ENCODE peak calls at places on chromosome 1, in eight cellular contexts. One of them, this sample, is unnamed.

GRCh38 chr1:205766570-205766969 is 8.7 kb downstream of the RAB29 start:
- DNase-seq in stomach: no peak
- DNase-seq in neural progenitor cell: no peak
- DNase-seq in left ventricle myocardium inferior: no peak
- DNase-seq in uterus: no peak
- DNase-seq in CD4-positive, alpha-beta T cell: no peak
- DNase-seq in tibial nerve: no peak
- DNase-seq in SK-N-SH: no peak
- DNase-seq in this sample: no peak

GRCh38 chr1:227937531-227938145 is 10.1 kb downstream of the WNT9A start:
- DNase-seq in stomach: no peak
- DNase-seq in neural progenitor cell: no peak
- DNase-seq in left ventricle myocardium inferior: no peak
- DNase-seq in uterus: no peak
- DNase-seq in CD4-positive, alpha-beta T cell: no peak
- DNase-seq in tibial nerve: no peak
- DNase-seq in SK-N-SH: no peak
- DNase-seq in this sample: no peak

GRCh38 chr1:14704846-14705245 is 106.4 kb downstream of the KAZN start:
- DNase-seq in stomach: no peak
- DNase-seq in neural progenitor cell: no peak
- DNase-seq in left ventricle myocardium inferior: no peak
- DNase-seq in uterus: no peak
- DNase-seq in CD4-positive, alpha-beta T cell: no peak
- DNase-seq in tibial nerve: no peak
- DNase-seq in SK-N-SH: no peak
- DNase-seq in this sample: no peak

GRCh38 chr1:202241376-202242079 is 47.9 kb downstream of the LGR6 start:
- DNase-seq in stomach: peak; percentile 61
- DNase-seq in neural progenitor cell: no peak
- DNase-seq in left ventricle myocardium inferior: no peak
- DNase-seq in uterus: no peak
- DNase-seq in CD4-positive, alpha-beta T cell: no peak
- DNase-seq in tibial nerve: no peak
- DNase-seq in SK-N-SH: peak; percentile 47
- DNase-seq in this sample: no peak

GRCh38 chr1:46173361-46173856 is 1.5 kb upstream of the TSPAN1 start:
- DNase-seq in stomach: no peak
- DNase-seq in neural progenitor cell: no peak
- DNase-seq in left ventricle myocardium inferior: no peak
- DNase-seq in uterus: no peak
- DNase-seq in CD4-positive, alpha-beta T cell: no peak
- DNase-seq in tibial nerve: no peak
- DNase-seq in SK-N-SH: peak; percentile 42
- DNase-seq in this sample: no peak

GRCh38 chr1:91924146-91924545 is 25.1 kb upstream of the BRDT start:
- DNase-seq in stomach: no peak
- DNase-seq in neural progenitor cell: no peak
- DNase-seq in left ventricle myocardium inferior: no peak
- DNase-seq in uterus: no peak
- DNase-seq in CD4-positive, alpha-beta T cell: no peak
- DNase-seq in tibial nerve: no peak
- DNase-seq in SK-N-SH: no peak
- DNase-seq in this sample: no peak

GRCh38 chr1:27343639-27344025 is 1.8 kb downstream of the SYTL1 start:
- DNase-seq in stomach: no peak
- DNase-seq in neural progenitor cell: no peak
- DNase-seq in left ventricle myocardium inferior: no peak
- DNase-seq in uterus: no peak
- DNase-seq in CD4-positive, alpha-beta T cell: no peak
- DNase-seq in tibial nerve: no peak
- DNase-seq in SK-N-SH: no peak
- DNase-seq in this sample: no peak

GRCh38 chr1:39981957-39982356 is 27.0 kb downstream of the MFSD2A start:
- DNase-seq in stomach: no peak
- DNase-seq in neural progenitor cell: peak; percentile 22
- DNase-seq in left ventricle myocardium inferior: no peak
- DNase-seq in uterus: no peak
- DNase-seq in CD4-positive, alpha-beta T cell: no peak
- DNase-seq in tibial nerve: no peak
- DNase-seq in SK-N-SH: no peak
- DNase-seq in this sample: no peak

GRCh38 chr1:155226910-155227260 is 18.4 kb downstream of the MTX1 start:
- DNase-seq in stomach: peak; percentile 53
- DNase-seq in neural progenitor cell: peak; percentile 88
- DNase-seq in left ventricle myocardium inferior: peak; percentile 35
- DNase-seq in uterus: no peak
- DNase-seq in CD4-positive, alpha-beta T cell: no peak
- DNase-seq in tibial nerve: no peak
- DNase-seq in SK-N-SH: peak; percentile 72
- DNase-seq in this sample: no peak

GRCh38 chr1:202237052-202237451 is 43.5 kb downstream of the LGR6 start:
- DNase-seq in stomach: no peak
- DNase-seq in neural progenitor cell: peak; percentile 83
- DNase-seq in left ventricle myocardium inferior: no peak
- DNase-seq in uterus: no peak
- DNase-seq in CD4-positive, alpha-beta T cell: no peak
- DNase-seq in tibial nerve: no peak
- DNase-seq in SK-N-SH: peak; percentile 79
- DNase-seq in this sample: no peak

GRCh38 chr1:19255288-19255687 is 3.7 kb downstream of the MRTO4 start:
- DNase-seq in stomach: no peak
- DNase-seq in neural progenitor cell: no peak
- DNase-seq in left ventricle myocardium inferior: no peak
- DNase-seq in uterus: no peak
- DNase-seq in CD4-positive, alpha-beta T cell: no peak
- DNase-seq in tibial nerve: no peak
- DNase-seq in SK-N-SH: no peak
- DNase-seq in this sample: no peak

GRCh38 chr1:12001249-12001917 is 17.9 kb upstream of the MIIP start:
- DNase-seq in stomach: no peak
- DNase-seq in neural progenitor cell: peak; percentile 78
- DNase-seq in left ventricle myocardium inferior: no peak
- DNase-seq in uterus: no peak
- DNase-seq in CD4-positive, alpha-beta T cell: no peak
- DNase-seq in tibial nerve: peak; percentile 63
- DNase-seq in SK-N-SH: peak; percentile 51
- DNase-seq in this sample: peak; percentile 57

GRCh38 chr1:15696956-15697521 is 12.9 kb downstream of the PLEKHM2 start:
- DNase-seq in stomach: no peak
- DNase-seq in neural progenitor cell: no peak
- DNase-seq in left ventricle myocardium inferior: no peak
- DNase-seq in uterus: no peak
- DNase-seq in CD4-positive, alpha-beta T cell: peak; percentile 34
- DNase-seq in tibial nerve: no peak
- DNase-seq in SK-N-SH: no peak
- DNase-seq in this sample: no peak

GRCh38 chr1:33350611-33351280 is 29.8 kb upstream of the A3GALT2 start:
- DNase-seq in stomach: no peak
- DNase-seq in neural progenitor cell: no peak
- DNase-seq in left ventricle myocardium inferior: no peak
- DNase-seq in uterus: no peak
- DNase-seq in CD4-positive, alpha-beta T cell: no peak
- DNase-seq in tibial nerve: no peak
- DNase-seq in SK-N-SH: no peak
- DNase-seq in this sample: no peak
- H3K27me3 ChIP-seq in stomach: no peaks in the 10 kb centered on the region
- H3K27me3 ChIP-seq in neural progenitor cell: peaks cover 28% of the 10 kb centered on the region
- H3K27me3 ChIP-seq in left ventricle myocardium inferior: no peaks in the 10 kb centered on the region
- H3K27me3 ChIP-seq in uterus: no peaks in the 10 kb centered on the region
- H3K27me3 ChIP-seq in CD4-positive, alpha-beta T cell: no peaks in the 10 kb centered on the region
- H3K27me3 ChIP-seq in tibial nerve: no peaks in the 10 kb centered on the region
- H3K27me3 ChIP-seq in SK-N-SH: no peaks in the 10 kb centered on the region
- H3K27me3 ChIP-seq in this sample: no peaks in the 10 kb centered on the region

DNA sequence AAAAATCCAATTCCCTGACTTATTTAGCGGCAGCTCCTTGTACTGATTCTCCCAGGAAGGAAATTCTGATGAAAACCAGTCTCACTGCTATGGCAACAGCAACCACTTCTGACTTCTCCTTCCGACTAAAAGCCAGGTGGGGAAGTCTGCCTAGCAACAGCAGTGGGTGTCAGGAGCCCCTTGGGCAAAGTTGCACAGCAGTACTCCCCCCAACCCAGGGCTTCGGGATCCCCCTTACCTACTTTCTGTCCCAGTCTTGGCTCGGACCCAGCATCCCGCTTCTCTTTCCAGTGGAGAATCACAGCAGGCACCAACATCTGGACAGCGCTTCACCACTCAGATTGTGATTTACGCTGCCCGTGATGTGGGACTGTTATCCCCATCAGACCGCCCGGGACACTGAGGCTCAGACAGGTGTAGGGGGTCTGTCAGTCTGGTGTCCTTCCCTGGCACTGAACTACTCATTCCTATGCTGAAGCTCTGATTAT is 24.6 kb downstream of the NKAIN1 start:
- DNase-seq in stomach: no peak
- DNase-seq in neural progenitor cell: no peak
- DNase-seq in left ventricle myocardium inferior: no peak
- DNase-seq in uterus: no peak
- DNase-seq in CD4-positive, alpha-beta T cell: no peak
- DNase-seq in tibial nerve: no peak
- DNase-seq in SK-N-SH: peak; percentile 55
- DNase-seq in this sample: no peak
- TF ChIP-seq CTCF in stomach: no peak
- TF ChIP-seq CTCF in neural progenitor cell: no peak
- TF ChIP-seq CTCF in left ventricle myocardium inferior: no peak
- TF ChIP-seq CTCF in uterus: no peak
- TF ChIP-seq CTCF in CD4-positive, alpha-beta T cell: no peak
- TF ChIP-seq CTCF in tibial nerve: no peak
- TF ChIP-seq CTCF in SK-N-SH: no peak
- TF ChIP-seq CTCF in this sample: no peak

GRCh38 chr1:241813768-241814270 is 34.2 kb upstream of the EXO1 start:
- DNase-seq in stomach: no peak
- DNase-seq in neural progenitor cell: no peak
- DNase-seq in left ventricle myocardium inferior: no peak
- DNase-seq in uterus: no peak
- DNase-seq in CD4-positive, alpha-beta T cell: no peak
- DNase-seq in tibial nerve: no peak
- DNase-seq in SK-N-SH: no peak
- DNase-seq in this sample: no peak
- H3K27me3 ChIP-seq in stomach: no peaks in the 10 kb centered on the region
- H3K27me3 ChIP-seq in neural progenitor cell: no peaks in the 10 kb centered on the region
- H3K27me3 ChIP-seq in left ventricle myocardium inferior: peaks cover 5% of the 10 kb centered on the region
- H3K27me3 ChIP-seq in uterus: no peaks in the 10 kb centered on the region
- H3K27me3 ChIP-seq in CD4-positive, alpha-beta T cell: no peaks in the 10 kb centered on the region
- H3K27me3 ChIP-seq in tibial nerve: no peaks in the 10 kb centered on the region
- H3K27me3 ChIP-seq in SK-N-SH: no peaks in the 10 kb centered on the region
- H3K27me3 ChIP-seq in this sample: no peaks in the 10 kb centered on the region

GRCh38 chr1:240192851-240193250 is 101.2 kb downstream of the FMN2 start:
- DNase-seq in stomach: no peak
- DNase-seq in neural progenitor cell: no peak
- DNase-seq in left ventricle myocardium inferior: no peak
- DNase-seq in uterus: no peak
- DNase-seq in CD4-positive, alpha-beta T cell: no peak
- DNase-seq in tibial nerve: no peak
- DNase-seq in SK-N-SH: no peak
- DNase-seq in this sample: no peak

GRCh38 chr1:240188139-240188538 is 96.5 kb downstream of the FMN2 start:
- DNase-seq in stomach: no peak
- DNase-seq in neural progenitor cell: no peak
- DNase-seq in left ventricle myocardium inferior: no peak
- DNase-seq in uterus: no peak
- DNase-seq in CD4-positive, alpha-beta T cell: no peak
- DNase-seq in tibial nerve: no peak
- DNase-seq in SK-N-SH: no peak
- DNase-seq in this sample: no peak

GRCh38 chr1:240193699-240194098 is 102.0 kb downstream of the FMN2 start:
- DNase-seq in stomach: no peak
- DNase-seq in neural progenitor cell: no peak
- DNase-seq in left ventricle myocardium inferior: no peak
- DNase-seq in uterus: no peak
- DNase-seq in CD4-positive, alpha-beta T cell: no peak
- DNase-seq in tibial nerve: no peak
- DNase-seq in SK-N-SH: no peak
- DNase-seq in this sample: no peak

GRCh38 chr1:240189386-240189989 is 97.8 kb downstream of the FMN2 start:
- DNase-seq in stomach: no peak
- DNase-seq in neural progenitor cell: peak; percentile 58
- DNase-seq in left ventricle myocardium inferior: no peak
- DNase-seq in uterus: no peak
- DNase-seq in CD4-positive, alpha-beta T cell: no peak
- DNase-seq in tibial nerve: peak; percentile 48
- DNase-seq in SK-N-SH: peak; percentile 44
- DNase-seq in this sample: no peak

GRCh38 chr1:240190881-240191385 is 99.2 kb downstream of the FMN2 start:
- DNase-seq in stomach: no peak
- DNase-seq in neural progenitor cell: peak; percentile 32
- DNase-seq in left ventricle myocardium inferior: no peak
- DNase-seq in uterus: peak; percentile 31
- DNase-seq in CD4-positive, alpha-beta T cell: no peak
- DNase-seq in tibial nerve: peak; percentile 23
- DNase-seq in SK-N-SH: peak; percentile 49
- DNase-seq in this sample: no peak
- TF ChIP-seq CTCF in stomach: no peak
- TF ChIP-seq CTCF in neural progenitor cell: peak; percentile 60
- TF ChIP-seq CTCF in left ventricle myocardium inferior: no peak
- TF ChIP-seq CTCF in uterus: peak; percentile 38
- TF ChIP-seq CTCF in CD4-positive, alpha-beta T cell: no peak
- TF ChIP-seq CTCF in tibial nerve: no peak
- TF ChIP-seq CTCF in SK-N-SH: peak; percentile 90
- TF ChIP-seq CTCF in this sample: no peak

DNA sequence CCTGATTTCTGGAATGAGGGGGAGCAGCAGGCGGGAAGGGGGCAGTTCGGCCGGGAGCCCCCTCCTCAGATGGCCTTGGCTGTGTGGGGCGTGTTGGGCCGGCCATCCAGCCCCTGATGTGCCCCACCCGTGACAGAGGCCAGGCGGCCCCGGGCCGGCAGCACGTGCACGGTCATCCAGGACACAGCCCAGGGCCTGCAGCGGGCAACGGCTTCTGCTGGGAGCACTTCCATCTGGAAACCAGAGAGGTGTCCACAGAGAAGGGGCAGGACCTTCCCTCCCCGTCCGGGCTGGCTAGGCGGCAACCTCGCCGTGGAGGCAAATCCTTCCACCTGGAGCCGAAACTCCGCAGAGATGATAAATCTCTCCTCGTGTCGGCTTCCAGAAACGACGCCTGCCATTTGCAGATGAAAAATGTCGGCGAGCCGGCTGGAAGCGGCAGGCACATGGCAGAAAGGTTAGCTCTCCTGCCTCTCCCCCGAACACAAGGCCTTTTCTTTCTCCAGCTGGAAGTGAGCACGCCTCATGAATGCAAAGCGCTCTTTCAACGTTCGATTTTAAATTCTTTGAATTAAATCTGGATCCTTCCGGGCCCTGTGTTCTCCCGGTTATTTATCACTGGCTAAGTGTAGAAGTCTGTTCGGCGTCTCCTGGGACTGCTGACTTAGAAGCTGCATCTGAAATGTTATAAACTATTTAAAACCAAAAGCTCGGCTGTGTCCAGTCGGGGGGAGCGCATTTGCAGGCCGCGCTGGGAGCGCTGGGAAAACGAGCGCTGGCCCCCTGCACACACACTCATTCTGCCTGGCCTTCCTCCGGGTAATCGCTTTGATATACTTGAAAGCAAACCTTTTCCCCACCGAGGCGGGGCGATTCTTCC is 9.4 kb upstream of the ACTRT2 start:
- DNase-seq in stomach: no peak
- DNase-seq in neural progenitor cell: no peak
- DNase-seq in left ventricle myocardium inferior: peak; percentile 4
- DNase-seq in uterus: no peak
- DNase-seq in CD4-positive, alpha-beta T cell: no peak
- DNase-seq in tibial nerve: no peak
- DNase-seq in SK-N-SH: no peak
- DNase-seq in this sample: no peak
- H3K27me3 ChIP-seq in stomach: peaks cover 11% of the 10 kb centered on the region
- H3K27me3 ChIP-seq in neural progenitor cell: no peaks in the 10 kb centered on the region
- H3K27me3 ChIP-seq in left ventricle myocardium inferior: peaks cover 77% of the 10 kb centered on the region
- H3K27me3 ChIP-seq in uterus: peaks cover 7% of the 10 kb centered on the region
- H3K27me3 ChIP-seq in CD4-positive, alpha-beta T cell: peaks cover 8% of the 10 kb centered on the region
- H3K27me3 ChIP-seq in tibial nerve: peaks cover 24% of the 10 kb centered on the region
- H3K27me3 ChIP-seq in SK-N-SH: peaks cover 12% of the 10 kb centered on the region
- H3K27me3 ChIP-seq in this sample: no peaks in the 10 kb centered on the region

This sample was measured in lung.